ENCODE peak calls at places on chromosomes 11 and 22, in four cellular contexts. B is glutamatergic neuron, W is endothelial cell, Q is GM06990. I is an unnamed sample.

GRCh38 chr11:86176165-86176884 is 68.2 kb upstream of the EED start:
- DNase-seq in Q (peak), B (no peak), W (no peak), I (peak)

GRCh38 chr11:16397355-16397754 is 41.0 kb upstream of the SOX6 start:
- DNase-seq in B (no peak), W (no peak), Q (no peak), I (no peak)

GRCh38 chr11:11401960-11402359 is 48.9 kb upstream of the CSNK2A3 start:
- DNase-seq in W (no peak), B (no peak), Q (no peak), I (no peak)

GRCh38 chr11:24064309-24064903 is 432.4 kb upstream of the LUZP2 start:
- DNase-seq in B (no peak), Q (no peak), W (no peak), I (no peak)

GRCh38 chr11:94193288-94193687 is 64.6 kb downstream of the PANX1 start:
- DNase-seq in W (no peak), Q (no peak), B (no peak), I (no peak)

GRCh38 chr11:44525473-44526252 is 39.8 kb upstream of the CD82 start:
- DNase-seq in Q (no peak), B (no peak), W (no peak), I (no peak)

GRCh38 chr22:29165336-29166060 is 40.2 kb upstream of the EMID1 start:
- DNase-seq in W (no peak), Q (no peak), B (no peak), I (no peak)

GRCh38 chr11:93225642-93226041 is 27.9 kb upstream of the SLC36A4 start:
- DNase-seq in B (no peak), Q (no peak), W (no peak), I (no peak)

GRCh38 chr22:44672632-44673031 is 29.4 kb upstream of the PRR5 start:
- DNase-seq in Q (no peak), W (no peak), B (no peak), I (no peak)

GRCh38 chr11:114039551-114039950 is 20.0 kb upstream of the ZBTB16 start:
- DNase-seq in W (no peak), B (no peak), Q (no peak), I (no peak)

GRCh38 chr11:7512525-7513209 is 1.1 kb upstream of the PPFIBP2 start:
- DNase-seq in W (peak), Q (peak), B (no peak), I (peak)

GRCh38 chr22:40525250-40525884 is 111.2 kb downstream of the MRTFA start:
- DNase-seq in B (peak), W (peak), Q (no peak), I (no peak)

GRCh38 chr11:92384807-92385206 is 160.2 kb downstream of the FAT3 start:
- DNase-seq in B (no peak), Q (no peak), W (no peak), I (no peak)

GRCh38 chr11:31366795-31367194 is 2.7 kb downstream of the DCDC1 start:
- DNase-seq in B (no peak), W (no peak), Q (no peak), I (no peak)

GRCh38 chr22:38271927-38272372 is 860 bp downstream of the TMEM184B start:
- DNase-seq in Q (no peak), B (no peak), W (no peak), I (no peak)

GRCh38 chr11:5737091-5737490 is 843 bp downstream of the OR56B1 start:
- DNase-seq in Q (no peak), W (no peak), B (no peak), I (no peak)

GRCh38 chr22:26324150-26324549 is 104.9 kb upstream of the ASPHD2 start:
- DNase-seq in W (no peak), Q (no peak), B (no peak), I (no peak)

GRCh38 chr11:103826856-103827255 is 209.6 kb upstream of the DDI1 start:
- DNase-seq in Q (no peak), W (no peak), B (no peak), I (no peak)

GRCh38 chr22:27669798-27670599 is 131.6 kb downstream of the MN1 start:
- DNase-seq in W (no peak), B (no peak), Q (no peak), I (no peak)

GRCh38 chr11:45071232-45071631 is 75.2 kb upstream of the PRDM11 start:
- DNase-seq in W (no peak), Q (no peak), B (no peak), I (no peak)

GRCh38 chr11:88398372-88399140 is 61.0 kb upstream of the CTSC start:
- DNase-seq in B (no peak), W (no peak), Q (no peak), I (no peak)

GRCh38 chr22:37604875-37605274 is 3.8 kb upstream of the GGA1 start:
- DNase-seq in W (no peak), B (no peak), Q (no peak), I (no peak)

GRCh38 chr11:11528986-11529385 is 92.8 kb downstream of the GALNT18 start:
- DNase-seq in W (no peak), Q (no peak), B (no peak), I (no peak)

GRCh38 chr11:91147885-91148284 is 925.0 kb upstream of the CHORDC1 start:
- DNase-seq in W (no peak), Q (no peak), B (no peak), I (no peak)

GRCh38 chr11:36591433-36591832 is 2.9 kb upstream of the IFTAP start:
- DNase-seq in B (no peak), W (no peak), Q (no peak), I (no peak)

GRCh38 chr22:48574776-48575566 is 1252.7 kb downstream of the BRD1 start:
- DNase-seq in Q (no peak), W (peak), B (peak), I (peak)

GRCh38 chr11:94519478-94520084 is 7.3 kb downstream of the C11orf97 start:
- DNase-seq in W (no peak), Q (no peak), B (no peak), I (peak)

GRCh38 chr11:89625171-89625570 is 84.9 kb upstream of the TRIM77 start:
- DNase-seq in B (peak), W (peak), Q (no peak), I (no peak)

GRCh38 chr22:39133871-39134270 is 18.6 kb downstream of the CBX7 start:
- DNase-seq in Q (no peak), W (no peak), B (no peak), I (no peak)

DNA sequence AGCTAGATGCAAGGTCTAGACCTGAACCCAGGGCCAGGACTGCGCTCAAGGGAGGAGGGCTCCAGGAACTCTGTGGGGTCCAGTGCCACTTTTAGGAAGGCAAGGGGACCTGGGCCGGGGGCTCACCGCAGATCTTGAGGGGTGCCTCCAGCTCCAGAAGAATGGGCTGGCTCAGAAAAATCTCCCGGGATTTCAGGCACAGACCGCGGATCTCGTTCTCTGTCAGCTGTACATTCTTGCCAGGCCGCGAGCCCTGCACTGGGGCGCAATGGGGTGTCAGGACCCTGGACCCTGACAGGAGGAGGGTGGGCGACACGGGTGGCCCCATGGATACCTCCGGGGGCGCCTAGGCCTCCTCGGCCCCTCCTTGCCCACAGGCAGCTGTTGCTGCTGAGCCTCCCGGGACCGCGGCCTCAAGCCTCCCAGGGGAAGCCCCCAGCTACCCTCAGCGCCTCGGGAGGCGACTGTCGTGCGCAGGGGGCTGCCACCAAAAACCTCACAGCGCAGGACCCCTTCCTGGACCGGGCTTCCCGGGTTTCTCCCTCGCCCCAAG is 640 bp downstream of the PPP1CA start:
- DNase-seq in B (no peak), Q (no peak), W (no peak), I (peak)
- TF ChIP-seq CTCF in B (no peak), Q (no peak), W (no peak), I (no peak)

GRCh38 chr22:19803736-19804267 is 43.2 kb downstream of the TBX1 start:
- DNase-seq in B (no peak), W (no peak), Q (no peak), I (no peak)

GRCh38 chr22:19800761-19801244 is 40.2 kb downstream of the TBX1 start:
- DNase-seq in Q (no peak), W (peak), B (peak), I (no peak)

GRCh38 chr22:19801340-19802000 is 40.9 kb downstream of the TBX1 start:
- DNase-seq in B (no peak), W (no peak), Q (no peak), I (no peak)

GRCh38 chr22:19802881-19803735 is 42.5 kb downstream of the TBX1 start:
- DNase-seq in Q (no peak), W (no peak), B (peak), I (no peak)

GRCh38 chr22:19802001-19802880 is 41.7 kb downstream of the TBX1 start:
- DNase-seq in B (peak), W (no peak), Q (no peak), I (no peak)
- TF ChIP-seq CTCF in B (no peak), W (no peak), Q (no peak), I (no peak)

DNA sequence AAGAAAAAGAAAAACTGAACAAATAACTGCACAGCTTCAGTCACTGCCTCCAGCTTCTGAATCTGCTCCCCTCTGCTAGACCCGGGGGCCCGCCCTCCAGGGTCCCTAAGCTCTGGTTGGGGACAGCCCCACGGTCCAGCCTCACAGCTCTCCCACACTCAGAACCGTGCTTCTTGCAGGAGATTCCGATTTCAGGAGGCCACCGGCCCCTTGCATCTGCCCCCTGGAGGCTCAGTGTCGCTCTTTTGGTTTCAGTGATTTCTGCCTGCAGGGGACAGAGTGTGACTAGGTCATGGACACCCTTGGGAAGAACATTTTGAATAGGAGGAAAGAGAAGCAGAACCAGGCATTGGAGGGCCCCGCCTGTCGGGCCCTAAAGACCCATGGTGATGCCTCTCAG is 23.1 kb upstream of the RPS3 start:
- DNase-seq in W (no peak), Q (no peak), B (no peak), I (no peak)
- TF ChIP-seq CTCF in W (no peak), Q (peak), B (no peak), I (no peak)

GRCh38 chr11:119376197-119376847 is 5.2 kb downstream of the USP2 start:
- DNase-seq in Q (no peak), B (no peak), W (no peak), I (no peak)
- TF ChIP-seq CTCF in Q (no peak), B (no peak), W (no peak), I (no peak)

GRCh38 chr11:29087404-29087803 is 929.4 kb downstream of the KCNA4 start:
- DNase-seq in W (no peak), Q (no peak), B (no peak), I (no peak)
- TF ChIP-seq CTCF in W (no peak), Q (no peak), B (no peak), I (no peak)

GRCh38 chr11:72786305-72787261 is 7.3 kb downstream of the STARD10 start:
- DNase-seq in Q (no peak), W (no peak), B (no peak), I (no peak)

GRCh38 chr11:72784662-72785061 is 9.2 kb downstream of the STARD10 start:
- DNase-seq in W (no peak), Q (no peak), B (no peak), I (no peak)

GRCh38 chr11:72788250-72788649 is 5.6 kb downstream of the STARD10 start:
- DNase-seq in Q (no peak), B (no peak), W (no peak), I (no peak)

GRCh38 chr11:72789493-72790131 is 4.2 kb downstream of the STARD10 start:
- DNase-seq in W (no peak), B (no peak), Q (no peak), I (no peak)

GRCh38 chr11:72787262-72788104 is 6.4 kb downstream of the STARD10 start:
- DNase-seq in W (no peak), B (no peak), Q (peak), I (peak)
- TF ChIP-seq CTCF in W (no peak), B (peak), Q (peak), I (no peak)

GRCh38 chr22:47515384-47516125 is 753.1 kb downstream of the TBC1D22A start:
- DNase-seq in B (no peak), W (no peak), Q (no peak), I (no peak)
- TF ChIP-seq CTCF in B (no peak), W (no peak), Q (no peak), I (no peak)

DNA sequence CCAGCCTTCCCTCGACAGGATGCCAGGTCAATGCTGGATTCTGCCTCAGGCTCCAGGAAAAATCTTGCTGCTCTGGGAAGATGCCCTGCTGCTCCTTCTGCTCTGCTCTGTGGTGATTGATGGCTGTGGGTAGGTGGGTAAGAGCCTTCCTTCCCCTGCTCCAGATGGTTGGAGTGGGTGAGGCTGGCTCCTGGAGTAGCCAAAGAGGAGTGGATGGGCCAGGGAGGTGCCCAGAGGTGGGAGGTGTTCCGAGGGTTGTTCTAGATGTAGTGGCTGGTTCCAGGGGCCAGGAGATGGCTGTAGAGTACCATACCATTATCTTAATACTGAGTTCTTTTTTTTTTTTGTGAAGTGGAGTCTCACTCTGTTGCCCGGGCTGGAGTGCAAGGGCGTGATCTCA is 99.6 kb upstream of the THY1 start:
- DNase-seq in W (no peak), B (no peak), Q (no peak), I (no peak)
- TF ChIP-seq CTCF in W (no peak), B (no peak), Q (no peak), I (no peak)

I was measured in GM20000.